ENCODE peak calls at places on chromosomes 6 and 20, in five cellular contexts. One of them, this sample, is unnamed.

GRCh38 chr6:166771701-166772100 is 144.7 kb upstream of the RPS6KA2 start:
- ATAC-seq in lung: no peak
- ATAC-seq in body of pancreas: no peak
- ATAC-seq in heart right ventricle: no peak
- ATAC-seq in CD4-positive, alpha-beta T cell: no peak
- ATAC-seq in this sample: no peak

GRCh38 chr6:422423-423061 is 31.0 kb downstream of the IRF4 start:
- ATAC-seq in lung: peak
- ATAC-seq in body of pancreas: peak
- ATAC-seq in heart right ventricle: no peak
- ATAC-seq in CD4-positive, alpha-beta T cell: no peak
- ATAC-seq in this sample: peak

GRCh38 chr6:162344935-162345599 is 382.5 kb downstream of the PRKN start:
- ATAC-seq in lung: no peak
- ATAC-seq in body of pancreas: no peak
- ATAC-seq in heart right ventricle: peak
- ATAC-seq in CD4-positive, alpha-beta T cell: no peak
- ATAC-seq in this sample: peak

GRCh38 chr6:139378882-139379341 is 4.5 kb upstream of the CITED2 start:
- ATAC-seq in lung: no peak
- ATAC-seq in body of pancreas: no peak
- ATAC-seq in heart right ventricle: no peak
- ATAC-seq in CD4-positive, alpha-beta T cell: no peak
- ATAC-seq in this sample: no peak

GRCh38 chr6:124190256-124190655 is 386.6 kb downstream of the NKAIN2 start:
- ATAC-seq in lung: no peak
- ATAC-seq in body of pancreas: no peak
- ATAC-seq in heart right ventricle: no peak
- ATAC-seq in CD4-positive, alpha-beta T cell: no peak
- ATAC-seq in this sample: no peak

GRCh38 chr6:111795558-111795957 is 77.7 kb downstream of the FYN start:
- ATAC-seq in lung: no peak
- ATAC-seq in body of pancreas: no peak
- ATAC-seq in heart right ventricle: no peak
- ATAC-seq in CD4-positive, alpha-beta T cell: no peak
- ATAC-seq in this sample: no peak

GRCh38 chr20:44398303-44398702 is 42.8 kb downstream of the HNF4A start:
- ATAC-seq in lung: no peak
- ATAC-seq in body of pancreas: no peak
- ATAC-seq in heart right ventricle: no peak
- ATAC-seq in CD4-positive, alpha-beta T cell: no peak
- ATAC-seq in this sample: no peak

GRCh38 chr6:147105786-147106185 is 98.4 kb upstream of the STXBP5 start:
- ATAC-seq in lung: no peak
- ATAC-seq in body of pancreas: no peak
- ATAC-seq in heart right ventricle: no peak
- ATAC-seq in CD4-positive, alpha-beta T cell: no peak
- ATAC-seq in this sample: no peak

GRCh38 chr6:36235309-36235708 is 34.6 kb upstream of the PNPLA1 start:
- ATAC-seq in lung: peak
- ATAC-seq in body of pancreas: no peak
- ATAC-seq in heart right ventricle: no peak
- ATAC-seq in CD4-positive, alpha-beta T cell: no peak
- ATAC-seq in this sample: no peak

GRCh38 chr6:5996701-5997419 is 9.9 kb downstream of the NRN1 start:
- ATAC-seq in lung: no peak
- ATAC-seq in body of pancreas: no peak
- ATAC-seq in heart right ventricle: peak
- ATAC-seq in CD4-positive, alpha-beta T cell: peak
- ATAC-seq in this sample: no peak

GRCh38 chr6:75065524-75065923 is 140.3 kb downstream of the COL12A1 start:
- ATAC-seq in lung: no peak
- ATAC-seq in body of pancreas: no peak
- ATAC-seq in heart right ventricle: no peak
- ATAC-seq in CD4-positive, alpha-beta T cell: no peak
- ATAC-seq in this sample: no peak

GRCh38 chr6:108609276-108609769 is 48.6 kb downstream of the FOXO3 start:
- ATAC-seq in lung: no peak
- ATAC-seq in body of pancreas: no peak
- ATAC-seq in heart right ventricle: no peak
- ATAC-seq in CD4-positive, alpha-beta T cell: no peak
- ATAC-seq in this sample: peak

GRCh38 chr20:41480054-41480770 is 113.6 kb upstream of the EMILIN3 start:
- ATAC-seq in lung: no peak
- ATAC-seq in body of pancreas: no peak
- ATAC-seq in heart right ventricle: no peak
- ATAC-seq in CD4-positive, alpha-beta T cell: peak
- ATAC-seq in this sample: no peak

GRCh38 chr6:13664703-13665352 is 46.8 kb downstream of the RANBP9 start:
- ATAC-seq in lung: no peak
- ATAC-seq in body of pancreas: no peak
- ATAC-seq in heart right ventricle: no peak
- ATAC-seq in CD4-positive, alpha-beta T cell: no peak
- ATAC-seq in this sample: no peak

GRCh38 chr20:61438285-61438684 is 186.2 kb downstream of the CDH4 start:
- ATAC-seq in lung: no peak
- ATAC-seq in body of pancreas: no peak
- ATAC-seq in heart right ventricle: no peak
- ATAC-seq in CD4-positive, alpha-beta T cell: no peak
- ATAC-seq in this sample: no peak

GRCh38 chr6:159525445-159526031 is 167.5 kb downstream of the SOD2 start:
- ATAC-seq in lung: peak
- ATAC-seq in body of pancreas: no peak
- ATAC-seq in heart right ventricle: no peak
- ATAC-seq in CD4-positive, alpha-beta T cell: no peak
- ATAC-seq in this sample: no peak

GRCh38 chr6:157460182-157460999 is 79.4 kb downstream of the ZDHHC14 start:
- ATAC-seq in lung: no peak
- ATAC-seq in body of pancreas: no peak
- ATAC-seq in heart right ventricle: no peak
- ATAC-seq in CD4-positive, alpha-beta T cell: no peak
- ATAC-seq in this sample: no peak

GRCh38 chr20:41631826-41632225 is 13.6 kb upstream of the CHD6 start:
- ATAC-seq in lung: no peak
- ATAC-seq in body of pancreas: no peak
- ATAC-seq in heart right ventricle: peak
- ATAC-seq in CD4-positive, alpha-beta T cell: no peak
- ATAC-seq in this sample: no peak

GRCh38 chr6:170454512-170455285 is 98.4 kb downstream of the PSMB1 start:
- ATAC-seq in lung: no peak
- ATAC-seq in body of pancreas: no peak
- ATAC-seq in heart right ventricle: no peak
- ATAC-seq in CD4-positive, alpha-beta T cell: no peak
- ATAC-seq in this sample: no peak

GRCh38 chr20:64038252-64038578 is 2.2 kb downstream of the C20orf204 start:
- ATAC-seq in lung: no peak
- ATAC-seq in body of pancreas: peak
- ATAC-seq in heart right ventricle: no peak
- ATAC-seq in CD4-positive, alpha-beta T cell: peak
- ATAC-seq in this sample: no peak
- H3K27ac ChIP-seq in lung: peak
- H3K27ac ChIP-seq in body of pancreas: no peak
- H3K27ac ChIP-seq in heart right ventricle: peak
- H3K27ac ChIP-seq in CD4-positive, alpha-beta T cell: no peak
- H3K27ac ChIP-seq in this sample: peak

GRCh38 chr20:16695633-16696032 is 34.2 kb upstream of the SNRPB2 start:
- ATAC-seq in lung: no peak
- ATAC-seq in body of pancreas: no peak
- ATAC-seq in heart right ventricle: no peak
- ATAC-seq in CD4-positive, alpha-beta T cell: no peak
- ATAC-seq in this sample: no peak

GRCh38 chr20:16699287-16699686 is 30.5 kb upstream of the SNRPB2 start:
- ATAC-seq in lung: no peak
- ATAC-seq in body of pancreas: no peak
- ATAC-seq in heart right ventricle: no peak
- ATAC-seq in CD4-positive, alpha-beta T cell: no peak
- ATAC-seq in this sample: no peak

GRCh38 chr20:16703570-16703969 is 26.3 kb upstream of the SNRPB2 start:
- ATAC-seq in lung: no peak
- ATAC-seq in body of pancreas: no peak
- ATAC-seq in heart right ventricle: no peak
- ATAC-seq in CD4-positive, alpha-beta T cell: no peak
- ATAC-seq in this sample: no peak

GRCh38 chr20:16701296-16701695 is 28.5 kb upstream of the SNRPB2 start:
- ATAC-seq in lung: no peak
- ATAC-seq in body of pancreas: no peak
- ATAC-seq in heart right ventricle: no peak
- ATAC-seq in CD4-positive, alpha-beta T cell: peak
- ATAC-seq in this sample: no peak
- H3K27ac ChIP-seq in lung: no peak
- H3K27ac ChIP-seq in body of pancreas: no peak
- H3K27ac ChIP-seq in heart right ventricle: no peak
- H3K27ac ChIP-seq in CD4-positive, alpha-beta T cell: no peak
- H3K27ac ChIP-seq in this sample: no peak

GRCh38 chr6:168283686-168284025 is 35.9 kb downstream of the DACT2 start:
- ATAC-seq in lung: no peak
- ATAC-seq in body of pancreas: no peak
- ATAC-seq in heart right ventricle: no peak
- ATAC-seq in CD4-positive, alpha-beta T cell: no peak
- ATAC-seq in this sample: no peak

GRCh38 chr6:168282985-168283685 is 36.4 kb downstream of the DACT2 start:
- ATAC-seq in lung: no peak
- ATAC-seq in body of pancreas: no peak
- ATAC-seq in heart right ventricle: no peak
- ATAC-seq in CD4-positive, alpha-beta T cell: no peak
- ATAC-seq in this sample: no peak

GRCh38 chr6:168285456-168285855 is 34.1 kb downstream of the DACT2 start:
- ATAC-seq in lung: no peak
- ATAC-seq in body of pancreas: no peak
- ATAC-seq in heart right ventricle: no peak
- ATAC-seq in CD4-positive, alpha-beta T cell: no peak
- ATAC-seq in this sample: no peak

GRCh38 chr6:168286116-168286515 is 33.5 kb downstream of the DACT2 start:
- ATAC-seq in lung: no peak
- ATAC-seq in body of pancreas: no peak
- ATAC-seq in heart right ventricle: no peak
- ATAC-seq in CD4-positive, alpha-beta T cell: no peak
- ATAC-seq in this sample: no peak

DNA sequence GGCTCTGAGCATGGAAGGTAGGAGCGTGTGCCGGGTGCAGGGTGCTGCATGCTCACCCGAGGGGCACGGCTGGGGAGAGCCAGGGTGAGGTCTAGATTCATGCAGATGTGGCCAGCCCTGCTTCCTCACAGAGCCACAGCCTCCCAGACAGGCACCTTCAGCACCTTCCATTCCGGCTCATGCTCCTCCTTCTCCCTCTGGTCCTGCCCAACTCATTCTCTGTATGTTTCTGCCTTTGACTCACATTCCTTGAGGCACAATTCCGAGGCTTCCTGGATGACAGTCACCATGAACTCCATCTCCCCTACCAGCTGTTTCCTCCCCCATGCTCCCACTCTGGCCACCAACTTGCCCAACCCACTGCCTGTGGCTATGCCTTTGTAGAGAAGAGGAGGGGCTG is 35.4 kb downstream of the DACT2 start:
- ATAC-seq in lung: no peak
- ATAC-seq in body of pancreas: no peak
- ATAC-seq in heart right ventricle: no peak
- ATAC-seq in CD4-positive, alpha-beta T cell: no peak
- ATAC-seq in this sample: no peak
- H3K27ac ChIP-seq in lung: no peak
- H3K27ac ChIP-seq in body of pancreas: no peak
- H3K27ac ChIP-seq in heart right ventricle: no peak
- H3K27ac ChIP-seq in CD4-positive, alpha-beta T cell: no peak
- H3K27ac ChIP-seq in this sample: no peak

GRCh38 chr20:45944151-45944964 is 9.9 kb downstream of the PCIF1 start:
- ATAC-seq in lung: no peak
- ATAC-seq in body of pancreas: no peak
- ATAC-seq in heart right ventricle: no peak
- ATAC-seq in CD4-positive, alpha-beta T cell: no peak
- ATAC-seq in this sample: no peak
- H3K27ac ChIP-seq in lung: no peak
- H3K27ac ChIP-seq in body of pancreas: peak
- H3K27ac ChIP-seq in heart right ventricle: no peak
- H3K27ac ChIP-seq in CD4-positive, alpha-beta T cell: no peak
- H3K27ac ChIP-seq in this sample: no peak